ENCODE peak calls at places on chromosomes 12 and 14, in five cellular contexts. One of them, this sample, is unnamed. For H3K4me1, the result is how much of the 10 kb centered on the place peaks cover.

GRCh38 chr12:97194551-97194950 is 268.1 kb upstream of the RMST start:
- DNase-seq in A549: no peak
- DNase-seq in uterus: no peak
- DNase-seq in suprapubic skin: no peak
- DNase-seq in breast epithelium: no peak
- DNase-seq in this sample: no peak

GRCh38 chr14:21505009-21505553 is 6.1 kb downstream of the METTL3 start:
- DNase-seq in A549: no peak
- DNase-seq in breast epithelium: no peak
- DNase-seq in suprapubic skin: no peak
- DNase-seq in uterus: no peak
- DNase-seq in this sample: no peak

GRCh38 chr12:108964391-108965166 is 56.3 kb downstream of the SVOP start:
- DNase-seq in suprapubic skin: no peak
- DNase-seq in breast epithelium: no peak
- DNase-seq in A549: no peak
- DNase-seq in uterus: no peak
- DNase-seq in this sample: no peak

GRCh38 chr14:96120392-96120791 is 81.2 kb downstream of the C14orf132 start:
- DNase-seq in uterus: no peak
- DNase-seq in A549: no peak
- DNase-seq in suprapubic skin: no peak
- DNase-seq in breast epithelium: no peak
- DNase-seq in this sample: no peak

GRCh38 chr14:22979748-22980392 is 2.5 kb downstream of the AJUBA start:
- DNase-seq in A549: no peak
- DNase-seq in suprapubic skin: peak
- DNase-seq in breast epithelium: no peak
- DNase-seq in uterus: no peak
- DNase-seq in this sample: no peak

GRCh38 chr12:126708492-126708896 is 1558.5 kb upstream of the TMEM132C start:
- DNase-seq in A549: no peak
- DNase-seq in suprapubic skin: no peak
- DNase-seq in uterus: no peak
- DNase-seq in breast epithelium: no peak
- DNase-seq in this sample: no peak

GRCh38 chr12:93841671-93842070 is 164.5 kb downstream of the CRADD start:
- DNase-seq in uterus: no peak
- DNase-seq in A549: no peak
- DNase-seq in suprapubic skin: no peak
- DNase-seq in breast epithelium: no peak
- DNase-seq in this sample: no peak

GRCh38 chr12:47078733-47079364 is 572 bp upstream of the PCED1B start:
- DNase-seq in uterus: peak
- DNase-seq in A549: peak
- DNase-seq in breast epithelium: no peak
- DNase-seq in suprapubic skin: no peak
- DNase-seq in this sample: no peak

GRCh38 chr12:15534322-15534721 is 212.0 kb downstream of the PTPRO start:
- DNase-seq in A549: no peak
- DNase-seq in uterus: no peak
- DNase-seq in suprapubic skin: no peak
- DNase-seq in breast epithelium: no peak
- DNase-seq in this sample: no peak

GRCh38 chr12:82740129-82741000 is 53.7 kb downstream of the TMTC2 start:
- DNase-seq in suprapubic skin: no peak
- DNase-seq in A549: peak
- DNase-seq in uterus: no peak
- DNase-seq in breast epithelium: no peak
- DNase-seq in this sample: no peak

GRCh38 chr14:37230551-37231194 is 32.9 kb downstream of the MIPOL1 start:
- DNase-seq in breast epithelium: no peak
- DNase-seq in A549: peak
- DNase-seq in suprapubic skin: no peak
- DNase-seq in uterus: no peak
- DNase-seq in this sample: no peak

GRCh38 chr14:95295600-95296376 is 23.9 kb downstream of the CLMN start:
- DNase-seq in suprapubic skin: no peak
- DNase-seq in A549: no peak
- DNase-seq in breast epithelium: no peak
- DNase-seq in uterus: no peak
- DNase-seq in this sample: no peak

GRCh38 chr14:33737446-33737845 is 213.4 kb downstream of the EGLN3 start:
- DNase-seq in uterus: no peak
- DNase-seq in breast epithelium: no peak
- DNase-seq in A549: no peak
- DNase-seq in suprapubic skin: no peak
- DNase-seq in this sample: no peak

GRCh38 chr14:69715725-69716482 is 51.0 kb upstream of the SRSF5 start:
- DNase-seq in suprapubic skin: peak
- DNase-seq in uterus: peak
- DNase-seq in A549: no peak
- DNase-seq in breast epithelium: peak
- DNase-seq in this sample: no peak

GRCh38 chr12:22231836-22232235 is 102.7 kb downstream of the ST8SIA1 start:
- DNase-seq in A549: peak
- DNase-seq in uterus: no peak
- DNase-seq in breast epithelium: no peak
- DNase-seq in suprapubic skin: no peak
- DNase-seq in this sample: no peak

DNA sequence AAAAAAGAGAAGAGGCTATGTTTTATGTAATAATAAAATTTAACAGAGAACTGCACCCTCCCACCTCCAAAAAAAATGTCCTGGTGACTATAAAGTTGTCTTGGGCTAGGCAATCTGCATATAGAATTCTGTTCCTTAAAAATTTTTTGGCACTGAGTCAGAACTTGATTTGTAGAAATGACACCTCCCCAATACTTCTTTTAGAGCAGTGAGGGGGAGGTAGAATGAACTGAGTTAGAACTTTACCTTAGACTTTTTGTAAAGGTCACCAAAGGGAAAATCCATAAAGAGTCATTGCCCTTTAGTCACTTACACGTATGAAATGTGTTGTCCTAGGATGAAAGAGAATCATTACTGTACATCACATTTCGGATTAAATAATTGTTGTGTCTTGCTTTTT is 80.0 kb downstream of the BTG1 start:
- DNase-seq in A549: no peak
- DNase-seq in uterus: no peak
- DNase-seq in suprapubic skin: no peak
- DNase-seq in breast epithelium: no peak
- DNase-seq in this sample: no peak
- H3K4me1 ChIP-seq in A549: half or more
- H3K4me1 ChIP-seq in uterus: under half
- H3K4me1 ChIP-seq in suprapubic skin: under half
- H3K4me1 ChIP-seq in breast epithelium: under half
- H3K4me1 ChIP-seq in this sample: under half

GRCh38 chr12:57522019-57522886 is at the start of gene MBD6:
- DNase-seq in breast epithelium: peak
- DNase-seq in uterus: peak
- DNase-seq in suprapubic skin: peak
- DNase-seq in A549: peak
- DNase-seq in this sample: peak
- TF ChIP-seq POLR2A in breast epithelium: peak
- TF ChIP-seq POLR2A in uterus: peak
- TF ChIP-seq POLR2A in suprapubic skin: peak
- TF ChIP-seq POLR2A in A549: no peak
- TF ChIP-seq POLR2A in this sample: peak

GRCh38 chr12:25959069-25959961 is 833 bp downstream of the RASSF8 start:
- DNase-seq in suprapubic skin: peak
- DNase-seq in A549: peak
- DNase-seq in breast epithelium: peak
- DNase-seq in uterus: peak
- DNase-seq in this sample: no peak

GRCh38 chr12:25962932-25963525 is 4.5 kb downstream of the RASSF8 start:
- DNase-seq in suprapubic skin: no peak
- DNase-seq in A549: no peak
- DNase-seq in breast epithelium: no peak
- DNase-seq in uterus: peak
- DNase-seq in this sample: no peak

GRCh38 chr12:25960176-25960575 is 1.7 kb downstream of the RASSF8 start:
- DNase-seq in A549: peak
- DNase-seq in uterus: no peak
- DNase-seq in suprapubic skin: no peak
- DNase-seq in breast epithelium: no peak
- DNase-seq in this sample: no peak

GRCh38 chr12:25958254-25959068 is at the start of gene RASSF8:
- DNase-seq in suprapubic skin: peak
- DNase-seq in A549: peak
- DNase-seq in uterus: peak
- DNase-seq in breast epithelium: peak
- DNase-seq in this sample: no peak

GRCh38 chr12:25960926-25961325 is 2.4 kb downstream of the RASSF8 start:
- DNase-seq in uterus: no peak
- DNase-seq in suprapubic skin: no peak
- DNase-seq in breast epithelium: no peak
- DNase-seq in A549: no peak
- DNase-seq in this sample: no peak
- H3K27ac ChIP-seq in uterus: peak
- H3K27ac ChIP-seq in suprapubic skin: no peak
- H3K27ac ChIP-seq in breast epithelium: no peak
- H3K27ac ChIP-seq in A549: no peak
- H3K27ac ChIP-seq in this sample: no peak

GRCh38 chr12:105347486-105347885 is 17.0 kb downstream of the C12orf75 start:
- DNase-seq in breast epithelium: no peak
- DNase-seq in uterus: no peak
- DNase-seq in A549: no peak
- DNase-seq in suprapubic skin: no peak
- DNase-seq in this sample: no peak
- H3K4me1 ChIP-seq in breast epithelium: under half
- H3K4me1 ChIP-seq in uterus: under half
- H3K4me1 ChIP-seq in A549: under half
- H3K4me1 ChIP-seq in suprapubic skin: under half
- H3K4me1 ChIP-seq in this sample: under half

DNA sequence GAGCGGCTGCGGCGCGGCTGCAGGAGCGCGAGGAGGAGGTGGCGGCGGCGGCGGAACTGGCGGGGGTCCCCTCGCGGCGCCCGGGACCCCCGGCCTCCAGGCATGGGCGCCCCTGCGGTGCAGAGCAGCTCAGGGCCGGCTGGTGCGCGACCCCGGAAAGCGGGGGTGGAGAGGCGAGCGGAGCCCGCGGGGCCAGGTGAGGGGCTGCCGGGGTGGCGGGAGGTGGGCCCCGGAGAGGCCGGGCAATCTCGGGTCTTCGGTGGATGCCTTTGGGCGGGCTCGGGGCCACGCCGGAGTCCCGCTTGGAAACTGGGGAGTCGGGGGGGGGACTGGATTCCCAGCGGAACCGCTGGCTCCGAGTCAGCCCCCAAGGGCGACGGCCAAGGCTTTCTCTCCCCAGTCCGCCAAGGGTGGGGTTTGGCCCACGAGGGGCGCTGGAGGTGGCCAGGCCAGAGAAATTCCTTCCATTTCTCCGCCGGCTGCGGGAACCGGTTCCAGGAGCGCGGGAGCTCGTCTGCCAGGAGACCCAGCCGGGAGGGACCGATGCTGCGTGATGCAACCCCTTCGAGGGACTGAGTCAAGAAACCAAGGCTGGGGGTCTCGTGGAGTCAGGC is 13.9 kb upstream of the NR4A1 start:
- DNase-seq in uterus: peak
- DNase-seq in A549: no peak
- DNase-seq in suprapubic skin: peak
- DNase-seq in breast epithelium: peak
- DNase-seq in this sample: no peak
- TF ChIP-seq POLR2A in uterus: no peak
- TF ChIP-seq POLR2A in A549: no peak
- TF ChIP-seq POLR2A in suprapubic skin: no peak
- TF ChIP-seq POLR2A in breast epithelium: no peak
- TF ChIP-seq POLR2A in this sample: no peak